ENCODE peak calls at places on chromosomes 13 and 19, in six cellular contexts. H is HFFc6, Z is AG10803, Q is choroid plexus epithelial cell, R is prostate gland, N is GM23338. W is an unnamed sample.

GRCh38 chr19:10007366-10007765 is 2.9 kb downstream of the COL5A3 start:
- DNase-seq in H (no peak), Z (peak; percentile 52), Q (no peak), R (no peak), N (no peak), W (no peak)

GRCh38 chr13:40205771-40206240 is 460.6 kb downstream of the FOXO1 start:
- DNase-seq in H (no peak), Z (no peak), Q (no peak), R (no peak), N (no peak), W (no peak)

GRCh38 chr19:55614711-55615552 is 9.4 kb downstream of the ZNF784 start:
- DNase-seq in H (no peak), Z (no peak), Q (no peak), R (no peak), N (peak; percentile 12), W (no peak)

GRCh38 chr19:38634757-38635482 is 12.5 kb upstream of the ACTN4 start:
- DNase-seq in H (peak; percentile 53), Z (peak; percentile 54), Q (peak; percentile 69), R (peak; percentile 60), N (peak; percentile 73), W (peak; percentile 80)

GRCh38 chr19:29535984-29536508 is 10.3 kb downstream of the VSTM2B start:
- DNase-seq in H (no peak), Z (no peak), Q (no peak), R (no peak), N (peak; percentile 39), W (no peak)

GRCh38 chr19:14770136-14770535 is 8.2 kb downstream of the ADGRE2 start:
- DNase-seq in H (no peak), Z (no peak), Q (no peak), R (no peak), N (no peak), W (no peak)

GRCh38 chr13:44151474-44151873 is 222.2 kb upstream of the SERP2 start:
- DNase-seq in H (no peak), Z (no peak), Q (no peak), R (no peak), N (no peak), W (no peak)

GRCh38 chr19:30226464-30227070 is 145.6 kb upstream of the ZNF536 start:
- DNase-seq in H (no peak), Z (peak; percentile 43), Q (no peak), R (no peak), N (peak; percentile 32), W (no peak)

GRCh38 chr19:5052515-5052914 is 83.6 kb downstream of the KDM4B start:
- DNase-seq in H (no peak), Z (no peak), Q (no peak), R (no peak), N (peak; percentile 52), W (no peak)
- TF ChIP-seq CTCF in H (peak; percentile 27), Z (no peak), Q (peak; percentile 38), R (no peak), N (peak; percentile 20), W (no peak)

GRCh38 chr13:98111168-98112098 is 31.5 kb upstream of the FARP1 start:
- DNase-seq in H (no peak), Z (no peak), Q (no peak), R (no peak), N (no peak), W (no peak)
- TF ChIP-seq CTCF in H (no peak), Z (no peak), Q (no peak), R (no peak), N (no peak), W (no peak)

DNA sequence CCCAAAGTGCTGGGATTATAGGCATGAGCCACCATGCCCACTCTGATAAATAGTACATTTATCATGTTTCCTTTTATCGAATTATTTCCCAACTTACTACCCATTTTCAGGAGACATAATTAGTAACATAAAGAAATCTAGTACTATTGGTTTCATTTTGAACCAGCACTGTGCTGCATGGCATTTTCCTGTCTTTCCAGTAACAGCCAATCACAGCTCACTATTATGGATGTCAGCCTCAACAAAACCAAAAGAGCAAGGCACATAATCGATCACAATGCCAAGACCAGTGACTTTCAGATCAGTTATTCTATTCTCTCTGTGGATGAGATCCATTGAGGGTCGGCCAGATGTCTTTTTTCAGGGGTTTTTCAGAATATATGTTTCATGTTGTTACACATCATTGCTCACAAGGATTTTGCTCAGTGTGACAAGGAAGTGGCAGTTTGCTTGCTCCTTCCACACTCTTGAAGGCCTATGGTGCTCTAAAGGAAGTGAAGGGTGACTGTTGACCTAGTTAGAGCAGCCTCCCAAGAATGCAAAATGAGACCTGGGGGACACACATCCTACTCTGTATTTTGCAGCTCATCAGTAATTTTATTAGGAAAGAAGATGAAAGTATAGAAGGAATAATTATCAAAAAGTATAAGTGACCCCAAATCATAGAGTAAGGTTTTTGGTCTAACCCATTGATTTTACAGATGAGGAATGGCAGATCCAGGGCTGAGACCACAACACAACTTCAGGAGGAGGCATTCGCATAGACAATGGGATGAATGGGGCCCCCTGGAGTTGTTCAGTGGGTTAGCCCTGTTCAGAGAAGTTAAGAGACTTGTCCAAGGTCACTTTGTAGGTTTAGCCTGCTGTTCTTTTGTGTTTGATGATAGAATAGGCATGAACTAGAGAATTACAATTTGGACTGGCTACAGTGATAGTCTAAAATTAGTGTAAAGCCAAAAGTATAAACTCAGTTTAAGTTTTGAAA is 233.6 kb downstream of the KCNRG start:
- DNase-seq in H (no peak), Z (no peak), Q (no peak), R (no peak), N (peak; percentile 30), W (no peak)
- TF ChIP-seq CTCF in H (no peak), Z (no peak), Q (no peak), R (no peak), N (peak; percentile 19), W (no peak)

GRCh38 chr19:35184267-35184666 is 29.7 kb downstream of the FXYD5 start:
- DNase-seq in H (no peak), Z (no peak), Q (no peak), R (no peak), N (no peak), W (no peak)
- TF ChIP-seq CTCF in H (no peak), Z (no peak), Q (no peak), R (no peak), N (no peak), W (no peak)

GRCh38 chr19:47863514-47863936 is 4.5 kb downstream of the TPRX2 start:
- DNase-seq in H (peak; percentile 59), Z (peak; percentile 56), Q (peak; percentile 83), R (peak; percentile 54), N (peak; percentile 97), W (peak; percentile 85)

GRCh38 chr19:47860602-47861297 is 1.7 kb downstream of the TPRX2 start:
- DNase-seq in H (no peak), Z (no peak), Q (no peak), R (no peak), N (peak; percentile 46), W (no peak)

GRCh38 chr19:47861630-47862029 is 2.6 kb downstream of the TPRX2 start:
- DNase-seq in H (no peak), Z (no peak), Q (no peak), R (no peak), N (no peak), W (no peak)

GRCh38 chr19:47865166-47865565 is 6.1 kb downstream of the TPRX2 start:
- DNase-seq in H (no peak), Z (no peak), Q (no peak), R (no peak), N (no peak), W (no peak)
- TF ChIP-seq CTCF in H (no peak), Z (no peak), Q (no peak), R (no peak), N (no peak), W (no peak)

GRCh38 chr13:41944229-41944628 is 16.7 kb downstream of the VWA8 start:
- DNase-seq in H (no peak), Z (peak; percentile 9), Q (peak; percentile 36), R (no peak), N (no peak), W (no peak)

GRCh38 chr13:41942462-41943094 is 18.3 kb downstream of the VWA8 start:
- DNase-seq in H (peak; percentile 62), Z (peak; percentile 74), Q (peak; percentile 87), R (no peak), N (peak; percentile 73), W (peak; percentile 34)

GRCh38 chr13:41944635-41945401 is 16.1 kb downstream of the VWA8 start:
- DNase-seq in H (no peak), Z (no peak), Q (no peak), R (no peak), N (no peak), W (no peak)

GRCh38 chr13:41941174-41941573 is 19.7 kb downstream of the VWA8 start:
- DNase-seq in H (no peak), Z (no peak), Q (peak; percentile 34), R (no peak), N (no peak), W (no peak)

GRCh38 chr13:41945926-41946325 is 15.0 kb downstream of the VWA8 start:
- DNase-seq in H (no peak), Z (no peak), Q (no peak), R (no peak), N (no peak), W (no peak)
- TF ChIP-seq CTCF in H (no peak), Z (no peak), Q (no peak), R (no peak), N (no peak), W (no peak)

GRCh38 chr13:27997904-27998522 is 9.5 kb upstream of the URAD start:
- DNase-seq in H (peak; percentile 13), Z (peak; percentile 43), Q (peak; percentile 62), R (no peak), N (peak; percentile 87), W (peak; percentile 46)
- TF ChIP-seq CTCF in H (peak; percentile 67), Z (peak; percentile 50), Q (peak; percentile 75), R (no peak), N (peak; percentile 75), W (peak; percentile 28)

GRCh38 chr13:37270206-37271001 is 164.9 kb upstream of the CSNK1A1L start:
- DNase-seq in H (no peak), Z (peak; percentile 33), Q (no peak), R (no peak), N (peak; percentile 21), W (no peak)
- TF ChIP-seq CTCF in H (peak; percentile 22), Z (no peak), Q (no peak), R (no peak), N (peak; percentile 51), W (no peak)

DNA sequence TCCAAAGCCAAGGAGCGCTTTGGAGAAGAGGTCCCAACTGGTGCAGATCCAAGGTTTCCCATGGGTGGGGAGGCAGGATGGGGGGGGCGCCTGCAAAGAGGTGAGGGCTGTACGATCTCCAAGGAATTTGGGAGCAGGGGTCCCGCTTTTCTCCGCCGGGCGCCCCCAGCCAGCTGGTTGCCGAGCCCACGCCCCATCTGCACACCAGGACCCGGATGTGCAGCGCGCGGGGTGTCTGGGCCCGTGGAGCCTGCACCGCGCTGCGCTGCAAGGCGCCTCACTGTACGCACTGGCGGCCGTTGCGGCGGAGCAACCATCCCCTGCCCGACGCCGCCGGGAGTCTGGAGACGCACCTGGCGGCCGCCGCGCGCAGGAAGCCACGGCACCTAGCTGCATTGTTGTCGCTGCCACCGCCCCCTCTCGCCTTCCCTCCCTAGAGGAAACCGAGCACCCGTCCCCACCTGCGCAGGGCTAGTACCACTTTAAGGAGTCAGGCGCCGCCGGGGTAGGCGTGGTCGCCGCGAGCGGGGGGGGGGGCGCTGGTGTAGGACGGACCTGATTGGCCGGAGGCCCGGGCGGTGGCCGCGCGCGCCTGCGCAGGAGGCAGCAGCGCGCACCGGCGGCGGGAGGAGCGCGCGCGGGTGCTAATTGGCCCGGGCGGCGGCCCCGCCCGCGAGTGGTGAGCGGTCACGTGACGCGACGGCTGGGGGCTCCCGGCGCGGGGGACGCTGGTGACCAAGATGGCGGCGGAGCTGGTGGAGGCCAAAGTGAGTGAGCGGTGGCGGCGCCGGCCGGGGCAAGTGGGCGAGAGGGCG is at the start of gene PIAS4:
- DNase-seq in H (peak; percentile 86), Z (peak; percentile 90), Q (peak; percentile 95), R (peak; percentile 94), N (peak; percentile 97), W (peak; percentile 95)
- TF ChIP-seq CTCF in H (no peak), Z (no peak), Q (no peak), R (peak; percentile 37), N (no peak), W (no peak)

GRCh38 chr13:51070005-51070649 is 40.9 kb downstream of the C13orf42 start:
- DNase-seq in H (peak; percentile 61), Z (peak; percentile 70), Q (peak; percentile 87), R (peak; percentile 82), N (peak; percentile 95), W (peak; percentile 77)
- TF ChIP-seq CTCF in H (peak; percentile 98), Z (peak; percentile 98), Q (peak; percentile 97), R (peak; percentile 89), N (peak; percentile 99), W (peak; percentile 94)